ENCODE peak calls at places on chromosome 5, in ten cellular contexts. O is NCI-H2107; Y is right cardiac atrium; R is nephron progenitor cell; F is NCI-H345; A is activated CD4-positive, alpha-beta T cell treated with anti-CD3 and anti-CD28 coated beads, Interleukin-2, amount 50 U/mL, for 48 hours; D is left kidney; N is NCI-H510A; B is GM04504; Z is GDM1. X is an unnamed sample.

GRCh38 chr5:92163906-92164305 is 780.8 kb upstream of the ARRDC3 start:
- DNase-seq in O (no peak), Y (no peak), R (no peak), F (no peak), A (no peak), D (no peak), N (no peak), B (no peak), Z (no peak), X (no peak)

GRCh38 chr5:39093351-39093749 is 19.2 kb upstream of the RICTOR start:
- DNase-seq in O (no peak), Y (no peak), R (no peak), F (no peak), A (no peak), D (no peak), N (no peak), B (no peak), Z (no peak), X (no peak)

GRCh38 chr5:60945760-60946253 is 802 bp downstream of the NDUFAF2 start:
- DNase-seq in O (no peak), Y (peak), R (no peak), F (no peak), A (no peak), D (peak), N (no peak), B (peak), Z (no peak), X (no peak)

GRCh38 chr5:52811067-52811749 is 23.5 kb downstream of the ITGA1 start:
- DNase-seq in O (no peak), Y (no peak), R (no peak), F (no peak), A (no peak), D (no peak), N (no peak), B (no peak), Z (no peak), X (no peak)

GRCh38 chr5:139638090-139638735 is 9.9 kb upstream of the CXXC5 start:
- DNase-seq in O (peak), Y (peak), R (peak), F (peak), A (no peak), D (peak), N (peak), B (peak), Z (no peak), X (peak)

GRCh38 chr5:21678526-21678925 is 1174.6 kb downstream of the CDH12 start:
- DNase-seq in O (no peak), Y (no peak), R (no peak), F (no peak), A (no peak), D (no peak), N (no peak), B (no peak), Z (no peak), X (no peak)

GRCh38 chr5:173278641-173279040 is 43.6 kb upstream of the NKX2-5 start:
- DNase-seq in O (no peak), Y (peak), R (no peak), F (no peak), A (no peak), D (no peak), N (no peak), B (no peak), Z (no peak), X (no peak)

GRCh38 chr5:80246995-80247729 is 8.7 kb downstream of the SERINC5 start:
- DNase-seq in O (no peak), Y (no peak), R (peak), F (peak), A (peak), D (peak), N (peak), B (peak), Z (no peak), X (peak)

GRCh38 chr5:146039420-146039819 is 66.0 kb downstream of the PLAC8L1 start:
- DNase-seq in O (no peak), Y (no peak), R (no peak), F (no peak), A (no peak), D (no peak), N (no peak), B (no peak), Z (no peak), X (peak)

X was measured in transverse colon.